ENCODE peak calls at places on chromosomes 16 and 17, in seven cellular contexts. G, W, Q, D, J, N and A are unnamed samples.
A peak's percentile ranks its signal among the peaks of the same experiment; 100 is the strongest.

GRCh38 chr16:24046442-24046841 is 209.7 kb upstream of the CACNG3 start:
- DNase-seq in G (no peak), W (no peak), Q (no peak), D (no peak), J (no peak), N (no peak), A (no peak)

GRCh38 chr16:50448522-50448921 is 79.7 kb upstream of the BRD7 start:
- DNase-seq in G (no peak), W (no peak), Q (no peak), D (no peak), J (peak; percentile 28), N (no peak), A (no peak)

GRCh38 chr17:63831505-63831904 is 4.0 kb upstream of the FTSJ3 start:
- DNase-seq in G (no peak), W (no peak), Q (no peak), D (no peak), J (no peak), N (no peak), A (no peak)

GRCh38 chr17:59707182-59707970 is at the start of the genes PTRH2 and VMP1:
- DNase-seq in G (peak; percentile 99), W (peak; percentile 99), Q (peak; percentile 96), D (peak; percentile 100), J (peak; percentile 100), N (peak; percentile 91), A (peak; percentile 100)

GRCh38 chr16:19926449-19927390 is 42.1 kb upstream of the GPRC5B start:
- DNase-seq in G (no peak), W (no peak), Q (no peak), D (peak; percentile 40), J (peak; percentile 63), N (no peak), A (peak; percentile 44)

GRCh38 chr17:50708050-50709000 is 611 bp upstream of the ANKRD40 start:
- DNase-seq in G (no peak), W (peak; percentile 82), Q (peak; percentile 14), D (no peak), J (no peak), N (no peak), A (peak; percentile 48)

GRCh38 chr17:17042851-17043667 is 802 bp downstream of the MPRIP start:
- DNase-seq in G (no peak), W (peak; percentile 61), Q (peak; percentile 26), D (no peak), J (peak; percentile 44), N (no peak), A (no peak)

GRCh38 chr16:67652578-67653130 is 7.4 kb downstream of the ACD start:
- DNase-seq in G (peak; percentile 81), W (peak; percentile 74), Q (no peak), D (peak; percentile 46), J (peak; percentile 74), N (peak; percentile 92), A (no peak)

GRCh38 chr16:66147338-66147737 is 219.2 kb upstream of the CDH5 start:
- DNase-seq in G (no peak), W (no peak), Q (no peak), D (no peak), J (no peak), N (no peak), A (no peak)

GRCh38 chr17:47373002-47373401 is 49.2 kb downstream of the EFCAB13 start:
- DNase-seq in G (no peak), W (no peak), Q (no peak), D (no peak), J (no peak), N (no peak), A (no peak)

GRCh38 chr17:12909046-12909445 is 108.8 kb downstream of the ELAC2 start:
- DNase-seq in G (no peak), W (no peak), Q (no peak), D (no peak), J (no peak), N (no peak), A (no peak)

GRCh38 chr17:74521701-74522201 is 9.5 kb downstream of the CD300LB start:
- DNase-seq in G (peak; percentile 4), W (no peak), Q (no peak), D (no peak), J (no peak), N (no peak), A (no peak)

GRCh38 chr16:82156761-82157654 is 13.0 kb downstream of the MPHOSPH6 start:
- DNase-seq in G (no peak), W (no peak), Q (no peak), D (no peak), J (no peak), N (no peak), A (peak; percentile 3)

GRCh38 chr17:12918132-12918531 is 99.7 kb downstream of the ELAC2 start:
- DNase-seq in G (no peak), W (no peak), Q (no peak), D (no peak), J (no peak), N (no peak), A (no peak)

GRCh38 chr16:30657866-30658730 is at the start of gene FBRS:
- DNase-seq in G (peak; percentile 100), W (peak; percentile 100), Q (peak; percentile 100), D (peak; percentile 100), J (peak; percentile 100), N (peak; percentile 92), A (peak; percentile 100)

GRCh38 chr16:78606572-78606971 is 507.1 kb downstream of the WWOX start:
- DNase-seq in G (no peak), W (no peak), Q (no peak), D (no peak), J (no peak), N (no peak), A (peak; percentile 32)

GRCh38 chr17:38585056-38585804 is 20.5 kb downstream of the SRCIN1 start:
- DNase-seq in G (no peak), W (peak; percentile 17), Q (no peak), D (no peak), J (no peak), N (peak; percentile 86), A (no peak)

GRCh38 chr17:29007456-29008455 is 1.9 kb upstream of the SEZ6 start:
- DNase-seq in G (no peak), W (no peak), Q (no peak), D (peak; percentile 6), J (peak; percentile 86), N (no peak), A (no peak)

GRCh38 chr16:16045311-16045710 is 95.9 kb downstream of the ABCC1 start:
- DNase-seq in G (no peak), W (no peak), Q (no peak), D (no peak), J (no peak), N (no peak), A (no peak)

GRCh38 chr17:28725166-28725659 is 820 bp downstream of the TLCD1 start:
- DNase-seq in G (no peak), W (peak; percentile 63), Q (no peak), D (peak; percentile 78), J (peak; percentile 81), N (no peak), A (no peak)

GRCh38 chr17:15744885-15745284 is 12.8 kb downstream of the TBC1D26 start:
- DNase-seq in G (no peak), W (no peak), Q (no peak), D (no peak), J (peak; percentile 81), N (no peak), A (no peak)

GRCh38 chr16:87550510-87550961 is 51.8 kb upstream of the JPH3 start:
- DNase-seq in G (peak; percentile 75), W (peak; percentile 58), Q (peak; percentile 59), D (no peak), J (peak; percentile 33), N (peak; percentile 73), A (no peak)

GRCh38 chr16:88892065-88892464 is 25.6 kb upstream of the PABPN1L start:
- DNase-seq in G (no peak), W (no peak), Q (no peak), D (no peak), J (no peak), N (no peak), A (no peak)

GRCh38 chr16:55502801-55503366 is 6.0 kb upstream of the LPCAT2 start:
- DNase-seq in G (no peak), W (no peak), Q (no peak), D (no peak), J (peak; percentile 97), N (no peak), A (peak; percentile 94)

GRCh38 chr16:50581830-50582229 is 33.6 kb downstream of the NKD1 start:
- DNase-seq in G (no peak), W (no peak), Q (no peak), D (no peak), J (no peak), N (no peak), A (no peak)

GRCh38 chr17:49520386-49521087 is 25.4 kb downstream of the NGFR start:
- DNase-seq in G (no peak), W (no peak), Q (no peak), D (no peak), J (no peak), N (no peak), A (no peak)

GRCh38 chr17:35245196-35245486 is 2.3 kb downstream of the SLFN5 start:
- DNase-seq in G (no peak), W (peak; percentile 19), Q (no peak), D (peak; percentile 93), J (peak; percentile 91), N (no peak), A (peak; percentile 78)

GRCh38 chr17:34252138-34252889 is 2.8 kb upstream of the CCL2 start:
- DNase-seq in G (no peak), W (no peak), Q (no peak), D (no peak), J (peak; percentile 85), N (peak; percentile 37), A (peak; percentile 87)

GRCh38 chr16:850668-851067 is 50.1 kb upstream of the GNG13 start:
- DNase-seq in G (no peak), W (no peak), Q (no peak), D (no peak), J (no peak), N (no peak), A (no peak)

GRCh38 chr16:2022723-2023097 is 3.1 kb downstream of the NPW start:
- DNase-seq in G (peak; percentile 53), W (no peak), Q (no peak), D (no peak), J (peak; percentile 79), N (peak; percentile 84), A (no peak)

GRCh38 chr16:88407807-88408206 is 25.0 kb downstream of the ZNF469 start:
- DNase-seq in G (no peak), W (no peak), Q (no peak), D (no peak), J (no peak), N (no peak), A (no peak)